ENCODE peak calls at places on chromosomes 5 and 9, in four cellular contexts. One of them, this sample, is unnamed.

GRCh38 chr9:111668026-111668573 is 6.7 kb downstream of the GNG10 start:
- DNase-seq in SK-N-SH: no peak
- DNase-seq in mucosa of descending colon: no peak
- DNase-seq in HepG2: no peak
- DNase-seq in this sample: no peak

GRCh38 chr9:124940521-124940893 is 376 bp downstream of the GOLGA1 start:
- DNase-seq in SK-N-SH: no peak
- DNase-seq in mucosa of descending colon: no peak
- DNase-seq in HepG2: no peak
- DNase-seq in this sample: no peak

GRCh38 chr5:73415171-73415570 is 33.4 kb downstream of the FOXD1 start:
- DNase-seq in SK-N-SH: no peak
- DNase-seq in mucosa of descending colon: no peak
- DNase-seq in HepG2: no peak
- DNase-seq in this sample: no peak

GRCh38 chr5:61069150-61069549 is 93.1 kb downstream of the SMIM15 start:
- DNase-seq in SK-N-SH: no peak
- DNase-seq in mucosa of descending colon: no peak
- DNase-seq in HepG2: no peak
- DNase-seq in this sample: no peak

GRCh38 chr9:124284940-124285441 is 27.2 kb downstream of the NEK6 start:
- DNase-seq in SK-N-SH: no peak
- DNase-seq in mucosa of descending colon: no peak
- DNase-seq in HepG2: no peak
- DNase-seq in this sample: peak

GRCh38 chr5:105956456-105957177 is 1714.1 kb downstream of the EFNA5 start:
- DNase-seq in SK-N-SH: no peak
- DNase-seq in mucosa of descending colon: no peak
- DNase-seq in HepG2: no peak
- DNase-seq in this sample: no peak

GRCh38 chr5:179275941-179276837 is 69.1 kb downstream of the ADAMTS2 start:
- DNase-seq in SK-N-SH: no peak
- DNase-seq in mucosa of descending colon: peak
- DNase-seq in HepG2: peak
- DNase-seq in this sample: no peak

GRCh38 chr9:112012026-112012902 is 115.7 kb downstream of the UGCG start:
- DNase-seq in SK-N-SH: no peak
- DNase-seq in mucosa of descending colon: peak
- DNase-seq in HepG2: peak
- DNase-seq in this sample: peak